ENCODE peak calls at places on chromosomes 7 and 10, in eight cellular contexts. Q is thoracic aorta; L is brain microvascular endothelial cell; M is activated CD4-positive, alpha-beta T cell treated with anti-CD3 and anti-CD28 coated beads for 48 hours; N is stimulated activated CD4-positive, alpha-beta T cell treated with anti-CD3 and anti-CD28 coated beads, Interleukin-1b, Interleukin-23, amount 100 ng/mL, for 1 hour; B is NCI-H446; H is body of pancreas; E is nephron progenitor cell. G is an unnamed sample.

GRCh38 chr10:114323023-114323422 is 81.3 kb downstream of the AFAP1L2 start:
- DNase-seq in N (no peak), L (peak), B (no peak), M (no peak), H (no peak), Q (no peak), E (no peak), G (peak)

GRCh38 chr7:67625257-67625713 is 628.7 kb downstream of the TYW1 start:
- DNase-seq in L (peak), M (peak), N (no peak), Q (peak), H (peak), E (peak), B (peak), G (no peak)

GRCh38 chr10:48237225-48237855 is 37.2 kb downstream of the FRMPD2 start:
- DNase-seq in N (no peak), M (no peak), E (no peak), B (no peak), H (no peak), Q (no peak), L (no peak), G (no peak)

GRCh38 chr10:110492069-110492782 is 5.5 kb upstream of the DUSP5 start:
- DNase-seq in Q (no peak), H (no peak), N (no peak), L (no peak), E (no peak), B (no peak), M (no peak), G (no peak)

GRCh38 chr10:18472977-18473376 is 178.4 kb downstream of the NSUN6 start:
- DNase-seq in H (peak), Q (no peak), E (no peak), L (no peak), N (no peak), M (peak), B (no peak), G (no peak)

GRCh38 chr7:868189-868486 is 8.2 kb upstream of the GET4 start:
- DNase-seq in E (no peak), N (no peak), B (no peak), Q (no peak), L (no peak), H (no peak), M (no peak), G (no peak)

GRCh38 chr10:79316671-79317431 is 30.4 kb upstream of the PPIF start:
- DNase-seq in L (no peak), B (no peak), Q (no peak), H (no peak), E (no peak), N (no peak), M (peak), G (no peak)

GRCh38 chr7:50492770-50493519 is 42.8 kb upstream of the FIGNL1 start:
- DNase-seq in N (no peak), L (no peak), E (no peak), Q (no peak), B (no peak), M (no peak), H (no peak), G (no peak)

GRCh38 chr7:156002362-156003001 is 190.2 kb upstream of the SHH start:
- DNase-seq in L (no peak), M (no peak), B (no peak), E (no peak), N (no peak), Q (no peak), H (no peak), G (no peak)

GRCh38 chr7:152145853-152146466 is 120.5 kb downstream of the GALNT11 start:
- DNase-seq in N (no peak), H (peak), E (peak), Q (no peak), M (peak), B (peak), L (peak), G (peak)

GRCh38 chr10:78377362-78377761 is 343.7 kb downstream of the RPS24 start:
- DNase-seq in B (no peak), Q (no peak), N (no peak), H (no peak), E (no peak), L (no peak), M (no peak), G (no peak)

GRCh38 chr10:119162121-119162520 is 3.4 kb downstream of the SFXN4 start:
- DNase-seq in Q (no peak), L (no peak), H (no peak), E (peak), B (no peak), N (no peak), M (no peak), G (no peak)

GRCh38 chr10:34713875-34714274 is 101.2 kb downstream of the PARD3 start:
- DNase-seq in H (no peak), L (no peak), N (no peak), M (no peak), B (no peak), Q (no peak), E (no peak), G (peak)

GRCh38 chr7:4273566-4274230 is 408.4 kb upstream of the FOXK1 start:
- DNase-seq in E (no peak), H (no peak), B (no peak), Q (no peak), N (no peak), M (no peak), L (no peak), G (no peak)

GRCh38 chr7:17722798-17723197 is 217.5 kb downstream of the SNX13 start:
- DNase-seq in B (no peak), M (no peak), L (no peak), H (no peak), E (no peak), Q (no peak), N (no peak), G (no peak)

GRCh38 chr10:101780818-101781654 is 2.2 kb downstream of the NPM3 start:
- DNase-seq in H (peak), M (peak), L (peak), Q (no peak), N (peak), B (peak), E (peak), G (peak)

GRCh38 chr7:28551311-28551710 is 139.0 kb downstream of the CREB5 start:
- DNase-seq in Q (no peak), B (no peak), H (no peak), M (no peak), E (no peak), N (no peak), L (no peak), G (peak)

GRCh38 chr7:26959290-26959689 is 94.9 kb upstream of the SKAP2 start:
- DNase-seq in Q (no peak), E (no peak), N (no peak), M (no peak), B (no peak), H (no peak), L (no peak), G (peak)

GRCh38 chr10:31158000-31158658 is 126.5 kb upstream of the ZNF438 start:
- DNase-seq in B (peak), Q (no peak), H (no peak), N (no peak), E (no peak), L (no peak), M (no peak), G (peak)

GRCh38 chr10:17923728-17924127 is 28.0 kb upstream of the SLC39A12 start:
- DNase-seq in E (no peak), H (peak), B (peak), N (no peak), Q (peak), L (peak), M (no peak), G (peak)

GRCh38 chr7:28168393-28169158 is 12.0 kb downstream of the JAZF1 start:
- DNase-seq in B (no peak), L (no peak), E (no peak), Q (no peak), H (no peak), N (no peak), M (no peak), G (no peak)

GRCh38 chr7:2237109-2237602 is 4.4 kb upstream of the MAD1L1 start:
- DNase-seq in B (no peak), N (no peak), L (no peak), Q (no peak), M (no peak), E (no peak), H (no peak), G (no peak)

GRCh38 chr10:3365630-3366029 is 193.0 kb upstream of the PITRM1 start:
- DNase-seq in M (no peak), B (no peak), E (no peak), L (no peak), H (no peak), Q (no peak), N (no peak), G (no peak)

GRCh38 chr7:129825005-129825553 is 127.7 kb downstream of the UBE2H start:
- DNase-seq in H (peak), M (peak), N (no peak), B (peak), E (peak), L (no peak), Q (no peak), G (peak)

GRCh38 chr10:3208481-3209406 is 36.2 kb upstream of the PITRM1 start:
- DNase-seq in N (no peak), Q (no peak), E (no peak), L (no peak), M (no peak), B (no peak), H (no peak), G (no peak)

GRCh38 chr7:74283858-74284447 is 5.3 kb upstream of the CLIP2 start:
- DNase-seq in E (no peak), H (no peak), B (no peak), N (no peak), L (no peak), Q (no peak), M (no peak), G (no peak)

GRCh38 chr7:84248843-84249242 is 54.3 kb upstream of the SEMA3A start:
- DNase-seq in E (no peak), H (no peak), Q (no peak), M (no peak), B (no peak), L (no peak), N (no peak), G (no peak)

GRCh38 chr7:27453702-27454405 is 208.8 kb downstream of the HIBADH start:
- DNase-seq in B (no peak), H (no peak), E (no peak), M (no peak), Q (no peak), L (peak), N (no peak), G (peak)

GRCh38 chr10:13823046-13823711 is 236.4 kb downstream of the PRPF18 start:
- DNase-seq in L (no peak), N (no peak), M (no peak), H (no peak), Q (no peak), B (peak), E (no peak), G (no peak)

GRCh38 chr7:138127996-138128395 is 51.7 kb downstream of the AKR1D1 start:
- DNase-seq in M (no peak), L (no peak), B (no peak), H (no peak), N (no peak), Q (no peak), E (no peak), G (no peak)

GRCh38 chr10:1217661-1218060 is 161.5 kb downstream of the WDR37 start:
- DNase-seq in H (no peak), M (no peak), B (no peak), N (no peak), Q (no peak), L (no peak), E (no peak), G (no peak)

GRCh38 chr10:116168329-116168728 is 104.7 kb downstream of the GFRA1 start:
- DNase-seq in N (no peak), E (no peak), B (no peak), H (no peak), Q (no peak), M (no peak), L (no peak), G (no peak)

GRCh38 chr7:117769085-117769484 is 104.2 kb downstream of the CTTNBP2 start:
- DNase-seq in N (no peak), L (no peak), H (no peak), B (no peak), E (no peak), Q (no peak), M (no peak), G (peak)

GRCh38 chr10:67141300-67141699 is 215.5 kb downstream of the LRRTM3 start:
- DNase-seq in B (no peak), H (no peak), E (no peak), N (no peak), Q (no peak), L (no peak), M (no peak), G (no peak)

GRCh38 chr7:81120803-81121202 is 202.0 kb upstream of the SEMA3C start:
- DNase-seq in M (no peak), E (peak), H (no peak), B (no peak), Q (no peak), N (no peak), L (no peak), G (no peak)

GRCh38 chr10:43206391-43207235 is 60.3 kb downstream of the RASGEF1A start:
- DNase-seq in L (no peak), E (peak), M (no peak), H (peak), Q (no peak), N (no peak), B (no peak), G (no peak)

GRCh38 chr7:4959356-4959755 is 369 bp upstream of the MMD2 start:
- DNase-seq in E (no peak), L (no peak), H (no peak), B (no peak), Q (no peak), M (no peak), N (no peak), G (no peak)

GRCh38 chr10:113573368-113573767 is 20.5 kb downstream of the HABP2 start:
- DNase-seq in E (no peak), L (no peak), Q (no peak), N (no peak), B (no peak), M (no peak), H (no peak), G (no peak)

G was measured in LHCN-M2.